ENCODE peak calls at places on chromosome 21, in nine cellular contexts. One of them, this sample, is unnamed.

GRCh38 chr21:40165212-40165611 is 298.0 kb downstream of the PCP4 start:
- DNase-seq in OCI-LY7: no peak
- DNase-seq in amniotic stem cell: no peak
- DNase-seq in colonic mucosa: no peak
- DNase-seq in activated naive CD8-positive, alpha-beta T cell treated with anti-CD3 and anti-CD28 coated beads for 36 hours: no peak
- DNase-seq in Ammon's horn: no peak
- DNase-seq in memory B cell: no peak
- DNase-seq in GM12891: no peak
- DNase-seq in GDM1: no peak
- DNase-seq in this sample: no peak

GRCh38 chr21:38310619-38311018 is 53.8 kb downstream of the KCNJ15 start:
- DNase-seq in OCI-LY7: no peak
- DNase-seq in amniotic stem cell: no peak
- DNase-seq in colonic mucosa: no peak
- DNase-seq in activated naive CD8-positive, alpha-beta T cell treated with anti-CD3 and anti-CD28 coated beads for 36 hours: no peak
- DNase-seq in Ammon's horn: no peak
- DNase-seq in memory B cell: no peak
- DNase-seq in GM12891: no peak
- DNase-seq in GDM1: no peak
- DNase-seq in this sample: no peak

GRCh38 chr21:29939859-29940245 is at the start of gene GRIK1:
- DNase-seq in OCI-LY7: no peak
- DNase-seq in amniotic stem cell: no peak
- DNase-seq in colonic mucosa: no peak
- DNase-seq in activated naive CD8-positive, alpha-beta T cell treated with anti-CD3 and anti-CD28 coated beads for 36 hours: no peak
- DNase-seq in Ammon's horn: no peak
- DNase-seq in memory B cell: no peak
- DNase-seq in GM12891: no peak
- DNase-seq in GDM1: no peak
- DNase-seq in this sample: no peak

GRCh38 chr21:42176864-42177263 is 42.1 kb upstream of the ABCG1 start:
- DNase-seq in OCI-LY7: no peak
- DNase-seq in amniotic stem cell: no peak
- DNase-seq in colonic mucosa: no peak
- DNase-seq in activated naive CD8-positive, alpha-beta T cell treated with anti-CD3 and anti-CD28 coated beads for 36 hours: no peak
- DNase-seq in Ammon's horn: no peak
- DNase-seq in memory B cell: no peak
- DNase-seq in GM12891: no peak
- DNase-seq in GDM1: no peak
- DNase-seq in this sample: no peak

GRCh38 chr21:45723049-45723958 is 79.8 kb downstream of the PCBP3 start:
- DNase-seq in OCI-LY7: no peak
- DNase-seq in amniotic stem cell: no peak
- DNase-seq in colonic mucosa: no peak
- DNase-seq in activated naive CD8-positive, alpha-beta T cell treated with anti-CD3 and anti-CD28 coated beads for 36 hours: no peak
- DNase-seq in Ammon's horn: no peak
- DNase-seq in memory B cell: no peak
- DNase-seq in GM12891: no peak
- DNase-seq in GDM1: no peak
- DNase-seq in this sample: no peak

GRCh38 chr21:46226920-46227599 is 1.5 kb downstream of the LSS start:
- DNase-seq in OCI-LY7: peak
- DNase-seq in amniotic stem cell: peak
- DNase-seq in colonic mucosa: no peak
- DNase-seq in activated naive CD8-positive, alpha-beta T cell treated with anti-CD3 and anti-CD28 coated beads for 36 hours: no peak
- DNase-seq in Ammon's horn: no peak
- DNase-seq in memory B cell: no peak
- DNase-seq in GM12891: no peak
- DNase-seq in GDM1: no peak
- DNase-seq in this sample: no peak

GRCh38 chr21:40466893-40467483 is 380.0 kb downstream of the DSCAM start:
- DNase-seq in OCI-LY7: peak
- DNase-seq in amniotic stem cell: peak
- DNase-seq in colonic mucosa: no peak
- DNase-seq in activated naive CD8-positive, alpha-beta T cell treated with anti-CD3 and anti-CD28 coated beads for 36 hours: no peak
- DNase-seq in Ammon's horn: no peak
- DNase-seq in memory B cell: no peak
- DNase-seq in GM12891: no peak
- DNase-seq in GDM1: no peak
- DNase-seq in this sample: no peak

GRCh38 chr21:32624726-32625125 is 12.5 kb upstream of the CFAP298 start:
- DNase-seq in OCI-LY7: no peak
- DNase-seq in amniotic stem cell: no peak
- DNase-seq in colonic mucosa: no peak
- DNase-seq in activated naive CD8-positive, alpha-beta T cell treated with anti-CD3 and anti-CD28 coated beads for 36 hours: no peak
- DNase-seq in Ammon's horn: no peak
- DNase-seq in memory B cell: no peak
- DNase-seq in GM12891: no peak
- DNase-seq in GDM1: no peak
- DNase-seq in this sample: no peak

GRCh38 chr21:41029573-41029972 is 138.4 kb upstream of the BACE2 start:
- DNase-seq in OCI-LY7: no peak
- DNase-seq in amniotic stem cell: no peak
- DNase-seq in colonic mucosa: no peak
- DNase-seq in activated naive CD8-positive, alpha-beta T cell treated with anti-CD3 and anti-CD28 coated beads for 36 hours: no peak
- DNase-seq in Ammon's horn: no peak
- DNase-seq in memory B cell: no peak
- DNase-seq in GM12891: no peak
- DNase-seq in GDM1: no peak
- DNase-seq in this sample: no peak

GRCh38 chr21:44706706-44707615 is 4.4 kb downstream of the TSPEAR start:
- DNase-seq in OCI-LY7: no peak
- DNase-seq in amniotic stem cell: no peak
- DNase-seq in colonic mucosa: peak
- DNase-seq in activated naive CD8-positive, alpha-beta T cell treated with anti-CD3 and anti-CD28 coated beads for 36 hours: no peak
- DNase-seq in Ammon's horn: no peak
- DNase-seq in memory B cell: no peak
- DNase-seq in GM12891: no peak
- DNase-seq in GDM1: no peak
- DNase-seq in this sample: no peak

GRCh38 chr21:33543505-33544129 is 779 bp downstream of the SON start:
- DNase-seq in OCI-LY7: peak
- DNase-seq in amniotic stem cell: no peak
- DNase-seq in colonic mucosa: peak
- DNase-seq in activated naive CD8-positive, alpha-beta T cell treated with anti-CD3 and anti-CD28 coated beads for 36 hours: peak
- DNase-seq in Ammon's horn: no peak
- DNase-seq in memory B cell: no peak
- DNase-seq in GM12891: no peak
- DNase-seq in GDM1: no peak
- DNase-seq in this sample: no peak

GRCh38 chr21:36385909-36386642 is 884 bp downstream of the CHAF1B start:
- DNase-seq in OCI-LY7: no peak
- DNase-seq in amniotic stem cell: no peak
- DNase-seq in colonic mucosa: no peak
- DNase-seq in activated naive CD8-positive, alpha-beta T cell treated with anti-CD3 and anti-CD28 coated beads for 36 hours: no peak
- DNase-seq in Ammon's horn: no peak
- DNase-seq in memory B cell: no peak
- DNase-seq in GM12891: no peak
- DNase-seq in GDM1: no peak
- DNase-seq in this sample: no peak

GRCh38 chr21:42437786-42438185 is 34.1 kb downstream of the UBASH3A start:
- DNase-seq in OCI-LY7: no peak
- DNase-seq in amniotic stem cell: no peak
- DNase-seq in colonic mucosa: no peak
- DNase-seq in activated naive CD8-positive, alpha-beta T cell treated with anti-CD3 and anti-CD28 coated beads for 36 hours: no peak
- DNase-seq in Ammon's horn: no peak
- DNase-seq in memory B cell: no peak
- DNase-seq in GM12891: no peak
- DNase-seq in GDM1: no peak
- DNase-seq in this sample: no peak

GRCh38 chr21:19864456-19864855 is 1133.8 kb upstream of the NCAM2 start:
- DNase-seq in OCI-LY7: no peak
- DNase-seq in amniotic stem cell: no peak
- DNase-seq in colonic mucosa: no peak
- DNase-seq in activated naive CD8-positive, alpha-beta T cell treated with anti-CD3 and anti-CD28 coated beads for 36 hours: no peak
- DNase-seq in Ammon's horn: no peak
- DNase-seq in memory B cell: no peak
- DNase-seq in GM12891: no peak
- DNase-seq in GDM1: no peak
- DNase-seq in this sample: no peak

GRCh38 chr21:45269861-45270260 is 17.8 kb downstream of the POFUT2 start:
- DNase-seq in OCI-LY7: no peak
- DNase-seq in amniotic stem cell: no peak
- DNase-seq in colonic mucosa: no peak
- DNase-seq in activated naive CD8-positive, alpha-beta T cell treated with anti-CD3 and anti-CD28 coated beads for 36 hours: no peak
- DNase-seq in Ammon's horn: no peak
- DNase-seq in memory B cell: no peak
- DNase-seq in GM12891: no peak
- DNase-seq in GDM1: no peak
- DNase-seq in this sample: no peak

This sample was measured in GM12864.